ENCODE peak calls at places on chromosomes 4 and X, in ten cellular contexts. M, Q, U, L, K, V, E, H, W and O are unnamed samples.

GRCh38 chrX:2497961-2498780 is 2.6 kb downstream of the DHRSX start:
- DNase-seq in M (no peak), Q (no peak), U (no peak), L (no peak), K (no peak), V (no peak), E (no peak), H (no peak), W (no peak), O (no peak)

GRCh38 chr4:105551968-105552746 is at the start of gene ARHGEF38:
- DNase-seq in M (no peak), Q (no peak), U (peak), L (no peak), K (no peak), V (no peak), E (no peak), H (peak), W (no peak), O (no peak)

GRCh38 chr4:118682928-118683327 is 2.3 kb upstream of the METTL14 start:
- DNase-seq in M (no peak), Q (no peak), U (no peak), L (no peak), K (no peak), V (no peak), E (no peak), H (peak), W (no peak), O (no peak)

GRCh38 chr4:158799013-158799770 is 30.4 kb downstream of the FNIP2 start:
- DNase-seq in M (no peak), Q (no peak), U (no peak), L (no peak), K (no peak), V (no peak), E (no peak), H (no peak), W (no peak), O (no peak)

GRCh38 chr4:73615613-73616012 is 4.6 kb downstream of the RASSF6 start:
- DNase-seq in M (no peak), Q (no peak), U (no peak), L (no peak), K (no peak), V (peak), E (no peak), H (no peak), W (no peak), O (no peak)

GRCh38 chr4:89753601-89754066 is 83.3 kb downstream of the SNCA start:
- DNase-seq in M (no peak), Q (no peak), U (no peak), L (no peak), K (no peak), V (no peak), E (peak), H (peak), W (no peak), O (no peak)

GRCh38 chrX:20529711-20530110 is 263.0 kb upstream of the RPS6KA3 start:
- DNase-seq in M (no peak), Q (no peak), U (no peak), L (no peak), K (no peak), V (no peak), E (no peak), H (no peak), W (no peak), O (no peak)

GRCh38 chr4:110347805-110348204 is 128.2 kb upstream of the ENPEP start:
- DNase-seq in M (no peak), Q (no peak), U (no peak), L (no peak), K (no peak), V (no peak), E (no peak), H (no peak), W (no peak), O (no peak)

GRCh38 chr4:176376032-176376614 is 56.4 kb downstream of the SPCS3 start:
- DNase-seq in M (no peak), Q (no peak), U (peak), L (no peak), K (no peak), V (no peak), E (peak), H (peak), W (no peak), O (peak)

GRCh38 chr4:147396105-147396504 is 84.8 kb upstream of the EDNRA start:
- DNase-seq in M (no peak), Q (no peak), U (no peak), L (no peak), K (no peak), V (no peak), E (no peak), H (no peak), W (no peak), O (no peak)

GRCh38 chr4:121764702-121765367 is at the start of gene SMIM43:
- DNase-seq in M (no peak), Q (no peak), U (no peak), L (no peak), K (no peak), V (no peak), E (no peak), H (no peak), W (no peak), O (no peak)

GRCh38 chr4:3524349-3524748 is 7.9 kb downstream of the LRPAP1 start:
- DNase-seq in M (no peak), Q (no peak), U (no peak), L (peak), K (no peak), V (no peak), E (no peak), H (no peak), W (no peak), O (no peak)

GRCh38 chrX:4682637-4683036 is 969.2 kb upstream of the PRKX start:
- DNase-seq in M (no peak), Q (no peak), U (no peak), L (no peak), K (no peak), V (no peak), E (no peak), H (no peak), W (no peak), O (no peak)

GRCh38 chrX:123171781-123172180 is 12.3 kb upstream of the GRIA3 start:
- DNase-seq in M (no peak), Q (no peak), U (no peak), L (no peak), K (no peak), V (no peak), E (no peak), H (peak), W (no peak), O (no peak)

GRCh38 chr4:137125011-137125410 is 407.3 kb downstream of the PCDH18 start:
- DNase-seq in M (no peak), Q (no peak), U (no peak), L (no peak), K (no peak), V (no peak), E (peak), H (peak), W (no peak), O (no peak)